ENCODE peak calls at places on chromosomes 7 and 10, in seven cellular contexts. One of them, this sample, is unnamed.

GRCh38 chr10:113621799-113622198 is 42.0 kb downstream of the NRAP start:
- DNase-seq in NCI-H1105 treated with DMSO at 0.1 percent for 48 hours: no peak
- DNase-seq in dermis microvascular lymphatic vessel endothelial cell: no peak
- DNase-seq in hippocampal formation: no peak
- DNase-seq in hypothalamus: no peak
- DNase-seq in AG04450: no peak
- DNase-seq in sigmoid colon: no peak
- DNase-seq in this sample: no peak

GRCh38 chr10:73908853-73909611 is 1.9 kb upstream of the PLAU start:
- DNase-seq in NCI-H1105 treated with DMSO at 0.1 percent for 48 hours: no peak
- DNase-seq in dermis microvascular lymphatic vessel endothelial cell: peak; percentile 97
- DNase-seq in hippocampal formation: no peak
- DNase-seq in hypothalamus: no peak
- DNase-seq in AG04450: peak; percentile 99
- DNase-seq in sigmoid colon: peak; percentile 71
- DNase-seq in this sample: no peak

GRCh38 chr10:97949462-97949861 is 81.0 kb downstream of the CRTAC1 start:
- DNase-seq in NCI-H1105 treated with DMSO at 0.1 percent for 48 hours: no peak
- DNase-seq in dermis microvascular lymphatic vessel endothelial cell: no peak
- DNase-seq in hippocampal formation: no peak
- DNase-seq in hypothalamus: no peak
- DNase-seq in AG04450: no peak
- DNase-seq in sigmoid colon: no peak
- DNase-seq in this sample: no peak

GRCh38 chr7:70684173-70684572 is 447.8 kb upstream of the GALNT17 start:
- DNase-seq in NCI-H1105 treated with DMSO at 0.1 percent for 48 hours: no peak
- DNase-seq in dermis microvascular lymphatic vessel endothelial cell: no peak
- DNase-seq in hippocampal formation: no peak
- DNase-seq in hypothalamus: no peak
- DNase-seq in AG04450: no peak
- DNase-seq in sigmoid colon: no peak
- DNase-seq in this sample: no peak

GRCh38 chr10:62183442-62183841 is 85.2 kb downstream of the RTKN2 start:
- DNase-seq in NCI-H1105 treated with DMSO at 0.1 percent for 48 hours: no peak
- DNase-seq in dermis microvascular lymphatic vessel endothelial cell: no peak
- DNase-seq in hippocampal formation: no peak
- DNase-seq in hypothalamus: no peak
- DNase-seq in AG04450: no peak
- DNase-seq in sigmoid colon: no peak
- DNase-seq in this sample: no peak

GRCh38 chr7:1940402-1940786 is 270.3 kb downstream of the ELFN1 start:
- DNase-seq in NCI-H1105 treated with DMSO at 0.1 percent for 48 hours: no peak
- DNase-seq in dermis microvascular lymphatic vessel endothelial cell: no peak
- DNase-seq in hippocampal formation: no peak
- DNase-seq in hypothalamus: no peak
- DNase-seq in AG04450: no peak
- DNase-seq in sigmoid colon: peak; percentile 78
- DNase-seq in this sample: peak; percentile 97

GRCh38 chr7:17058568-17058967 is 176.8 kb upstream of the AGR3 start:
- DNase-seq in NCI-H1105 treated with DMSO at 0.1 percent for 48 hours: no peak
- DNase-seq in dermis microvascular lymphatic vessel endothelial cell: peak; percentile 66
- DNase-seq in hippocampal formation: no peak
- DNase-seq in hypothalamus: no peak
- DNase-seq in AG04450: no peak
- DNase-seq in sigmoid colon: no peak
- DNase-seq in this sample: no peak

GRCh38 chr7:4634166-4634565 is 47.9 kb upstream of the FOXK1 start:
- DNase-seq in NCI-H1105 treated with DMSO at 0.1 percent for 48 hours: no peak
- DNase-seq in dermis microvascular lymphatic vessel endothelial cell: no peak
- DNase-seq in hippocampal formation: no peak
- DNase-seq in hypothalamus: no peak
- DNase-seq in AG04450: no peak
- DNase-seq in sigmoid colon: no peak
- DNase-seq in this sample: no peak

GRCh38 chr7:133859871-133860427 is 267.2 kb upstream of the LRGUK start:
- DNase-seq in NCI-H1105 treated with DMSO at 0.1 percent for 48 hours: no peak
- DNase-seq in dermis microvascular lymphatic vessel endothelial cell: peak; percentile 42
- DNase-seq in hippocampal formation: no peak
- DNase-seq in hypothalamus: no peak
- DNase-seq in AG04450: no peak
- DNase-seq in sigmoid colon: no peak
- DNase-seq in this sample: no peak

GRCh38 chr7:46932656-46933424 is 649.1 kb downstream of the TNS3 start:
- DNase-seq in NCI-H1105 treated with DMSO at 0.1 percent for 48 hours: no peak
- DNase-seq in dermis microvascular lymphatic vessel endothelial cell: peak; percentile 17
- DNase-seq in hippocampal formation: no peak
- DNase-seq in hypothalamus: no peak
- DNase-seq in AG04450: peak; percentile 86
- DNase-seq in sigmoid colon: peak; percentile 80
- DNase-seq in this sample: no peak

GRCh38 chr10:80504158-80504811 is 33.4 kb upstream of the SH2D4B start:
- DNase-seq in NCI-H1105 treated with DMSO at 0.1 percent for 48 hours: no peak
- DNase-seq in dermis microvascular lymphatic vessel endothelial cell: no peak
- DNase-seq in hippocampal formation: no peak
- DNase-seq in hypothalamus: no peak
- DNase-seq in AG04450: no peak
- DNase-seq in sigmoid colon: no peak
- DNase-seq in this sample: peak; percentile 73

GRCh38 chr10:66877359-66877758 is 48.5 kb upstream of the LRRTM3 start:
- DNase-seq in NCI-H1105 treated with DMSO at 0.1 percent for 48 hours: no peak
- DNase-seq in dermis microvascular lymphatic vessel endothelial cell: no peak
- DNase-seq in hippocampal formation: no peak
- DNase-seq in hypothalamus: no peak
- DNase-seq in AG04450: no peak
- DNase-seq in sigmoid colon: no peak
- DNase-seq in this sample: no peak

GRCh38 chr10:132516771-132517725 is 20.5 kb upstream of the INPP5A start:
- DNase-seq in NCI-H1105 treated with DMSO at 0.1 percent for 48 hours: no peak
- DNase-seq in dermis microvascular lymphatic vessel endothelial cell: peak; percentile 76
- DNase-seq in hippocampal formation: peak; percentile 34
- DNase-seq in hypothalamus: no peak
- DNase-seq in AG04450: peak; percentile 91
- DNase-seq in sigmoid colon: peak; percentile 99
- DNase-seq in this sample: peak; percentile 83

GRCh38 chr7:116165717-116166116 is 44.6 kb upstream of the TES start:
- DNase-seq in NCI-H1105 treated with DMSO at 0.1 percent for 48 hours: no peak
- DNase-seq in dermis microvascular lymphatic vessel endothelial cell: no peak
- DNase-seq in hippocampal formation: no peak
- DNase-seq in hypothalamus: no peak
- DNase-seq in AG04450: no peak
- DNase-seq in sigmoid colon: no peak
- DNase-seq in this sample: no peak

GRCh38 chr7:134654104-134654775 is 7.6 kb downstream of the BPGM start:
- DNase-seq in NCI-H1105 treated with DMSO at 0.1 percent for 48 hours: no peak
- DNase-seq in dermis microvascular lymphatic vessel endothelial cell: no peak
- DNase-seq in hippocampal formation: no peak
- DNase-seq in hypothalamus: no peak
- DNase-seq in AG04450: no peak
- DNase-seq in sigmoid colon: no peak
- DNase-seq in this sample: no peak

GRCh38 chr10:11045995-11046394 is 28.3 kb downstream of the CELF2 start:
- DNase-seq in NCI-H1105 treated with DMSO at 0.1 percent for 48 hours: no peak
- DNase-seq in dermis microvascular lymphatic vessel endothelial cell: no peak
- DNase-seq in hippocampal formation: no peak
- DNase-seq in hypothalamus: no peak
- DNase-seq in AG04450: no peak
- DNase-seq in sigmoid colon: no peak
- DNase-seq in this sample: no peak

GRCh38 chr10:18959369-18959768 is 89.2 kb upstream of the MALRD1 start:
- DNase-seq in NCI-H1105 treated with DMSO at 0.1 percent for 48 hours: no peak
- DNase-seq in dermis microvascular lymphatic vessel endothelial cell: no peak
- DNase-seq in hippocampal formation: no peak
- DNase-seq in hypothalamus: no peak
- DNase-seq in AG04450: no peak
- DNase-seq in sigmoid colon: no peak
- DNase-seq in this sample: no peak

GRCh38 chr10:6279540-6280267 is 77.0 kb downstream of the PFKFB3 start:
- DNase-seq in NCI-H1105 treated with DMSO at 0.1 percent for 48 hours: no peak
- DNase-seq in dermis microvascular lymphatic vessel endothelial cell: peak; percentile 53
- DNase-seq in hippocampal formation: peak; percentile 17
- DNase-seq in hypothalamus: no peak
- DNase-seq in AG04450: no peak
- DNase-seq in sigmoid colon: no peak
- DNase-seq in this sample: no peak

GRCh38 chr7:110941385-110941784 is 149.5 kb upstream of the LRRN3 start:
- DNase-seq in NCI-H1105 treated with DMSO at 0.1 percent for 48 hours: no peak
- DNase-seq in dermis microvascular lymphatic vessel endothelial cell: no peak
- DNase-seq in hippocampal formation: no peak
- DNase-seq in hypothalamus: no peak
- DNase-seq in AG04450: no peak
- DNase-seq in sigmoid colon: no peak
- DNase-seq in this sample: no peak

GRCh38 chr10:78371118-78371517 is 337.5 kb downstream of the RPS24 start:
- DNase-seq in NCI-H1105 treated with DMSO at 0.1 percent for 48 hours: no peak
- DNase-seq in dermis microvascular lymphatic vessel endothelial cell: no peak
- DNase-seq in hippocampal formation: no peak
- DNase-seq in hypothalamus: no peak
- DNase-seq in AG04450: no peak
- DNase-seq in sigmoid colon: no peak
- DNase-seq in this sample: peak; percentile 21

GRCh38 chr10:48242160-48242904 is 32.2 kb downstream of the FRMPD2 start:
- DNase-seq in NCI-H1105 treated with DMSO at 0.1 percent for 48 hours: no peak
- DNase-seq in dermis microvascular lymphatic vessel endothelial cell: no peak
- DNase-seq in hippocampal formation: no peak
- DNase-seq in hypothalamus: no peak
- DNase-seq in AG04450: no peak
- DNase-seq in sigmoid colon: peak; percentile 32
- DNase-seq in this sample: no peak

GRCh38 chr10:96612052-96612830 is 25.4 kb upstream of the TM9SF3 start:
- DNase-seq in NCI-H1105 treated with DMSO at 0.1 percent for 48 hours: peak; percentile 11
- DNase-seq in dermis microvascular lymphatic vessel endothelial cell: no peak
- DNase-seq in hippocampal formation: no peak
- DNase-seq in hypothalamus: no peak
- DNase-seq in AG04450: no peak
- DNase-seq in sigmoid colon: no peak
- DNase-seq in this sample: no peak

GRCh38 chr7:89772276-89772675 is 382.0 kb upstream of the STEAP1 start:
- DNase-seq in NCI-H1105 treated with DMSO at 0.1 percent for 48 hours: no peak
- DNase-seq in dermis microvascular lymphatic vessel endothelial cell: no peak
- DNase-seq in hippocampal formation: no peak
- DNase-seq in hypothalamus: no peak
- DNase-seq in AG04450: no peak
- DNase-seq in sigmoid colon: no peak
- DNase-seq in this sample: no peak

GRCh38 chr7:88927-89921 is 103.1 kb upstream of the FAM20C start:
- DNase-seq in NCI-H1105 treated with DMSO at 0.1 percent for 48 hours: no peak
- DNase-seq in dermis microvascular lymphatic vessel endothelial cell: peak; percentile 84
- DNase-seq in hippocampal formation: no peak
- DNase-seq in hypothalamus: no peak
- DNase-seq in AG04450: no peak
- DNase-seq in sigmoid colon: peak; percentile 88
- DNase-seq in this sample: no peak

GRCh38 chr10:117454502-117454901 is 79.3 kb upstream of the PDZD8 start:
- DNase-seq in NCI-H1105 treated with DMSO at 0.1 percent for 48 hours: no peak
- DNase-seq in dermis microvascular lymphatic vessel endothelial cell: peak; percentile 19
- DNase-seq in hippocampal formation: no peak
- DNase-seq in hypothalamus: no peak
- DNase-seq in AG04450: no peak
- DNase-seq in sigmoid colon: no peak
- DNase-seq in this sample: no peak

GRCh38 chr10:71392791-71393781 is 3.6 kb upstream of the CDH23 start:
- DNase-seq in NCI-H1105 treated with DMSO at 0.1 percent for 48 hours: no peak
- DNase-seq in dermis microvascular lymphatic vessel endothelial cell: no peak
- DNase-seq in hippocampal formation: no peak
- DNase-seq in hypothalamus: no peak
- DNase-seq in AG04450: no peak
- DNase-seq in sigmoid colon: no peak
- DNase-seq in this sample: no peak

GRCh38 chr10:81280497-81281479 is 594.2 kb upstream of the NRG3 start:
- DNase-seq in NCI-H1105 treated with DMSO at 0.1 percent for 48 hours: no peak
- DNase-seq in dermis microvascular lymphatic vessel endothelial cell: no peak
- DNase-seq in hippocampal formation: no peak
- DNase-seq in hypothalamus: no peak
- DNase-seq in AG04450: no peak
- DNase-seq in sigmoid colon: no peak
- DNase-seq in this sample: no peak

GRCh38 chr7:131959106-131959812 is 402.8 kb upstream of the PODXL start:
- DNase-seq in NCI-H1105 treated with DMSO at 0.1 percent for 48 hours: no peak
- DNase-seq in dermis microvascular lymphatic vessel endothelial cell: no peak
- DNase-seq in hippocampal formation: no peak
- DNase-seq in hypothalamus: no peak
- DNase-seq in AG04450: no peak
- DNase-seq in sigmoid colon: no peak
- DNase-seq in this sample: no peak

GRCh38 chr10:11611248-11612003 is at the start of gene USP6NL:
- DNase-seq in NCI-H1105 treated with DMSO at 0.1 percent for 48 hours: peak; percentile 62
- DNase-seq in dermis microvascular lymphatic vessel endothelial cell: peak; percentile 90
- DNase-seq in hippocampal formation: peak; percentile 68
- DNase-seq in hypothalamus: peak; percentile 48
- DNase-seq in AG04450: peak; percentile 46
- DNase-seq in sigmoid colon: peak; percentile 93
- DNase-seq in this sample: peak; percentile 96

GRCh38 chr10:103793429-103793828 is 61.9 kb downstream of the SH3PXD2A start:
- DNase-seq in NCI-H1105 treated with DMSO at 0.1 percent for 48 hours: no peak
- DNase-seq in dermis microvascular lymphatic vessel endothelial cell: no peak
- DNase-seq in hippocampal formation: no peak
- DNase-seq in hypothalamus: no peak
- DNase-seq in AG04450: no peak
- DNase-seq in sigmoid colon: no peak
- DNase-seq in this sample: no peak

GRCh38 chr10:72058989-72059842 is 29.1 kb downstream of the SPOCK2 start:
- DNase-seq in NCI-H1105 treated with DMSO at 0.1 percent for 48 hours: no peak
- DNase-seq in dermis microvascular lymphatic vessel endothelial cell: peak; percentile 59
- DNase-seq in hippocampal formation: no peak
- DNase-seq in hypothalamus: no peak
- DNase-seq in AG04450: no peak
- DNase-seq in sigmoid colon: no peak
- DNase-seq in this sample: no peak

GRCh38 chr7:117808910-117809705 is 64.1 kb downstream of the CTTNBP2 start:
- DNase-seq in NCI-H1105 treated with DMSO at 0.1 percent for 48 hours: no peak
- DNase-seq in dermis microvascular lymphatic vessel endothelial cell: no peak
- DNase-seq in hippocampal formation: no peak
- DNase-seq in hypothalamus: no peak
- DNase-seq in AG04450: no peak
- DNase-seq in sigmoid colon: no peak
- DNase-seq in this sample: no peak

GRCh38 chr10:127145173-127145572 is 51.2 kb downstream of the INSYN2A start:
- DNase-seq in NCI-H1105 treated with DMSO at 0.1 percent for 48 hours: no peak
- DNase-seq in dermis microvascular lymphatic vessel endothelial cell: peak; percentile 7
- DNase-seq in hippocampal formation: no peak
- DNase-seq in hypothalamus: no peak
- DNase-seq in AG04450: peak; percentile 47
- DNase-seq in sigmoid colon: no peak
- DNase-seq in this sample: no peak

GRCh38 chr10:128064615-128065580 is 61.3 kb downstream of the MKI67 start:
- DNase-seq in NCI-H1105 treated with DMSO at 0.1 percent for 48 hours: no peak
- DNase-seq in dermis microvascular lymphatic vessel endothelial cell: peak; percentile 52
- DNase-seq in hippocampal formation: peak; percentile 66
- DNase-seq in hypothalamus: no peak
- DNase-seq in AG04450: no peak
- DNase-seq in sigmoid colon: peak; percentile 91
- DNase-seq in this sample: peak; percentile 93

GRCh38 chr7:30920021-30920583 is 8.4 kb downstream of the AQP1 start:
- DNase-seq in NCI-H1105 treated with DMSO at 0.1 percent for 48 hours: no peak
- DNase-seq in dermis microvascular lymphatic vessel endothelial cell: no peak
- DNase-seq in hippocampal formation: no peak
- DNase-seq in hypothalamus: no peak
- DNase-seq in AG04450: no peak
- DNase-seq in sigmoid colon: peak; percentile 62
- DNase-seq in this sample: peak; percentile 46

GRCh38 chr10:35172574-35172973 is 45.9 kb downstream of the CREM start:
- DNase-seq in NCI-H1105 treated with DMSO at 0.1 percent for 48 hours: no peak
- DNase-seq in dermis microvascular lymphatic vessel endothelial cell: peak; percentile 96
- DNase-seq in hippocampal formation: no peak
- DNase-seq in hypothalamus: no peak
- DNase-seq in AG04450: no peak
- DNase-seq in sigmoid colon: peak; percentile 71
- DNase-seq in this sample: no peak

GRCh38 chr10:125151170-125151823 is 9.1 kb downstream of the CTBP2 start:
- DNase-seq in NCI-H1105 treated with DMSO at 0.1 percent for 48 hours: no peak
- DNase-seq in dermis microvascular lymphatic vessel endothelial cell: no peak
- DNase-seq in hippocampal formation: no peak
- DNase-seq in hypothalamus: no peak
- DNase-seq in AG04450: no peak
- DNase-seq in sigmoid colon: no peak
- DNase-seq in this sample: no peak

This sample was measured in spleen.